ENCODE peak calls at places on chromosomes 13 and 19, in six cellular contexts. R, V, M, D, Z and N are unnamed samples.

GRCh38 chr19:30183807-30184490 is 188.2 kb upstream of the ZNF536 start:
- DNase-seq in R (no peak), V (no peak), M (no peak), D (no peak), Z (no peak), N (no peak)

GRCh38 chr19:4338441-4339350 is at the start of gene STAP2:
- DNase-seq in R (no peak), V (no peak), M (no peak), D (peak; percentile 82), Z (no peak), N (peak; percentile 21)

GRCh38 chr13:26816876-26817275 is 56.3 kb upstream of the GPR12 start:
- DNase-seq in R (no peak), V (no peak), M (no peak), D (no peak), Z (no peak), N (no peak)

GRCh38 chr19:57587529-57587928 is 3.6 kb downstream of the ZIK1 start:
- DNase-seq in R (no peak), V (peak; percentile 93), M (no peak), D (no peak), Z (no peak), N (no peak)

GRCh38 chr13:49791753-49792549 is 531 bp downstream of the KPNA3 start:
- DNase-seq in R (peak; percentile 34), V (no peak), M (peak; percentile 3), D (peak; percentile 92), Z (peak; percentile 70), N (no peak)

GRCh38 chr13:48112896-48113525 is 18.1 kb upstream of the MED4 start:
- DNase-seq in R (no peak), V (no peak), M (no peak), D (no peak), Z (no peak), N (no peak)

GRCh38 chr19:54905411-54905810 is 537 bp upstream of the NCR1 start:
- DNase-seq in R (no peak), V (no peak), M (no peak), D (no peak), Z (no peak), N (no peak)

GRCh38 chr19:55078996-55079395 is 3.3 kb downstream of the EPS8L1 start:
- DNase-seq in R (no peak), V (no peak), M (no peak), D (peak; percentile 20), Z (no peak), N (no peak)